ENCODE peak calls at places on chromosomes 12 and 14, in ten cellular contexts. U is WTC11; I is GM06990; Y is astrocyte of the spinal cord; L is GM10248; X is fibroblast of pulmonary artery; E is neural progenitor cell; K is epithelial cell of proximal tubule; V is CD8-positive, alpha-beta T cell; D is CD4-positive, alpha-beta T cell. W is an unnamed sample.

GRCh38 chr12:66636771-66637170 is 42.1 kb downstream of the GRIP1 start:
- DNase-seq in U (no peak), I (no peak), Y (no peak), L (no peak), X (no peak), E (peak), K (no peak), V (no peak), D (no peak), W (no peak)

GRCh38 chr14:27049611-27050172 is 451.9 kb upstream of the NOVA1 start:
- DNase-seq in U (no peak), I (no peak), Y (no peak), L (no peak), X (no peak), E (no peak), K (no peak), V (no peak), D (no peak), W (no peak)

GRCh38 chr12:68240079-68240478 is 13.3 kb downstream of the IL22 start:
- DNase-seq in U (no peak), I (no peak), Y (peak), L (no peak), X (peak), E (no peak), K (no peak), V (no peak), D (no peak), W (no peak)

GRCh38 chr12:26548227-26548626 is 284.8 kb downstream of the ITPR2 start:
- DNase-seq in U (no peak), I (no peak), Y (no peak), L (no peak), X (no peak), E (no peak), K (no peak), V (no peak), D (no peak), W (no peak)

GRCh38 chr14:28406181-28406580 is 360.4 kb upstream of the FOXG1 start:
- DNase-seq in U (no peak), I (no peak), Y (peak), L (no peak), X (peak), E (no peak), K (no peak), V (no peak), D (no peak), W (no peak)

GRCh38 chr14:48973136-48973535 is 613.0 kb downstream of the RPS29 start:
- DNase-seq in U (no peak), I (no peak), Y (peak), L (no peak), X (peak), E (no peak), K (no peak), V (no peak), D (no peak), W (no peak)

GRCh38 chr12:124653169-124653931 is 85.9 kb upstream of the NCOR2 start:
- DNase-seq in U (no peak), I (no peak), Y (no peak), L (no peak), X (no peak), E (no peak), K (no peak), V (no peak), D (no peak), W (no peak)

GRCh38 chr12:38528527-38528926 is 212.0 kb downstream of the ALG10B start:
- DNase-seq in U (no peak), I (no peak), Y (no peak), L (no peak), X (no peak), E (no peak), K (no peak), V (no peak), D (no peak), W (no peak)

GRCh38 chr12:113241191-113242017 is 20.1 kb downstream of the TPCN1 start:
- DNase-seq in U (no peak), I (no peak), Y (peak), L (no peak), X (peak), E (no peak), K (peak), V (no peak), D (no peak), W (no peak)

GRCh38 chr12:44015333-44015941 is 179.6 kb downstream of the TMEM117 start:
- DNase-seq in U (no peak), I (no peak), Y (peak), L (peak), X (peak), E (peak), K (peak), V (no peak), D (no peak), W (no peak)

GRCh38 chr14:88270781-88271180 is 52.3 kb downstream of the KCNK10 start:
- DNase-seq in U (peak), I (no peak), Y (no peak), L (no peak), X (no peak), E (no peak), K (no peak), V (no peak), D (no peak), W (no peak)

GRCh38 chr14:63435838-63436237 is 107.3 kb downstream of the PPP2R5E start:
- DNase-seq in U (no peak), I (no peak), Y (peak), L (no peak), X (peak), E (no peak), K (no peak), V (no peak), D (no peak), W (no peak)

GRCh38 chr14:35339761-35340406 is 47.7 kb downstream of the PSMA6 start:
- DNase-seq in U (no peak), I (no peak), Y (no peak), L (peak), X (no peak), E (no peak), K (no peak), V (no peak), D (no peak), W (peak)

GRCh38 chr12:18304609-18305008 is 43.3 kb downstream of the PIK3C2G start:
- DNase-seq in U (no peak), I (no peak), Y (no peak), L (no peak), X (no peak), E (no peak), K (no peak), V (no peak), D (no peak), W (no peak)

GRCh38 chr14:99120147-99121026 is 151.6 kb downstream of the BCL11B start:
- DNase-seq in U (no peak), I (no peak), Y (no peak), L (no peak), X (no peak), E (no peak), K (no peak), V (peak), D (no peak), W (no peak)

GRCh38 chr12:11446372-11446771 is 51.0 kb upstream of the PRB2 start:
- DNase-seq in U (no peak), I (no peak), Y (no peak), L (no peak), X (no peak), E (no peak), K (no peak), V (no peak), D (no peak), W (no peak)

DNA sequence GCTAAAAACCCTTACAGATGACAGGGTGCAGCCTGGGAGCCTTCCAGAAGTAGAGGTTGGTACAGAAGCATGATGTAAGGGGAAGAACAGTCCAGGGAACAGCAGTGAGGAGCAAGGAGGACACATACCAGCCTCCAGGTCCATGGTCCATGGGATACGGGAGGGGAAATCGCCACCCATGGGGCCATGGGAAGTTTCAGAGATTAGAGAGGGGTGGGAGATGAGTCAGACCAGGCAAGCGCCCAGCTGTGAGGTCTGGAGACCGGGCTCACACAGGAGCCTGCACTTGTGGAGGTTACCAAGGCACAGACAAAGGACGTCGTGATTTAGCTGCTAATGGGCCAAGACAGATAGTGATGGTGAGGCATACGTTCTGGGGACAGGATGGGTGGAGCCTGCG is 17.5 kb upstream of the LRP1-AS start:
- DNase-seq in U (no peak), I (no peak), Y (peak), L (no peak), X (peak), E (no peak), K (no peak), V (no peak), D (no peak), W (no peak)
- TF ChIP-seq CTCF in U (no peak), I (no peak), Y (no peak), L (no peak), X (no peak), E (no peak), K (no peak), V (no peak), D (no peak), W (no peak)

GRCh38 chr14:32908487-32909084 is 30.1 kb upstream of the NPAS3 start:
- DNase-seq in U (no peak), I (no peak), Y (no peak), L (no peak), X (no peak), E (no peak), K (no peak), V (no peak), D (no peak), W (no peak)

GRCh38 chr14:32913725-32914124 is 25.0 kb upstream of the NPAS3 start:
- DNase-seq in U (no peak), I (no peak), Y (peak), L (no peak), X (peak), E (no peak), K (no peak), V (no peak), D (no peak), W (no peak)
- TF ChIP-seq CTCF in U (no peak), I (no peak), Y (peak), L (no peak), X (peak), E (peak), K (peak), V (no peak), D (no peak), W (no peak)

GRCh38 chr12:110825530-110825929 is 21.3 kb upstream of the CCDC63 start:
- DNase-seq in U (no peak), I (no peak), Y (no peak), L (no peak), X (no peak), E (no peak), K (no peak), V (no peak), D (no peak), W (no peak)
- TF ChIP-seq CTCF in U (no peak), I (no peak), Y (no peak), L (no peak), X (no peak), E (no peak), K (no peak), V (no peak), D (no peak), W (no peak)

GRCh38 chr12:104680506-104680905 is 223.8 kb downstream of the CHST11 start:
- DNase-seq in U (no peak), I (no peak), Y (no peak), L (no peak), X (no peak), E (no peak), K (no peak), V (no peak), D (no peak), W (no peak)

GRCh38 chr12:104682790-104683279 is 226.1 kb downstream of the CHST11 start:
- DNase-seq in U (no peak), I (no peak), Y (no peak), L (peak), X (no peak), E (no peak), K (no peak), V (peak), D (peak), W (peak)

GRCh38 chr12:104677441-104678089 is 220.8 kb downstream of the CHST11 start:
- DNase-seq in U (no peak), I (no peak), Y (no peak), L (no peak), X (no peak), E (no peak), K (no peak), V (no peak), D (no peak), W (no peak)

GRCh38 chr12:104681012-104681690 is 224.4 kb downstream of the CHST11 start:
- DNase-seq in U (no peak), I (no peak), Y (no peak), L (no peak), X (no peak), E (no peak), K (no peak), V (no peak), D (no peak), W (no peak)

DNA sequence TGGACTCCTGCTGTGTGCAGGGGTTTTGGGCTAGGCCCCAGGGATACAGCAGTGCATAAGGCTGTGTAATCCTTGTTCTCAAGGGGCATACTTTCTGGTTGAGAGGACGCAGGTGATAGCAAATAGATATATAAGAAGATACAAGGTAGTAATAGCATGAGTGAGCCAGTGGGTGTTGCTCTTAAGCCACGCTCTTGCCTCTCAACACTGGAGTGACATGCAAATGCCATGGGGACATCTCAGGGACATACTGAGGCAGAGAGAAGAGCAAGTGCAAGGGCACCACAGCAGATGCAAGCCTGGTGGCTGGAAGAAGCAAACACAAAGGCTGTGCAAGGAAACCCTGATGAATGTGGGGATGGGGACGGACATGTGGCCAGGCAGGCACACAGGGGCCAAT is 223.3 kb downstream of the CHST11 start:
- DNase-seq in U (no peak), I (no peak), Y (peak), L (peak), X (no peak), E (peak), K (no peak), V (no peak), D (no peak), W (no peak)
- TF ChIP-seq CTCF in U (no peak), I (peak), Y (peak), L (peak), X (peak), E (peak), K (peak), V (peak), D (no peak), W (peak)

GRCh38 chr12:13455765-13456164 is 259.2 kb downstream of the EMP1 start:
- DNase-seq in U (no peak), I (no peak), Y (no peak), L (no peak), X (no peak), E (no peak), K (no peak), V (no peak), D (no peak), W (no peak)

GRCh38 chr12:13454991-13455696 is 258.6 kb downstream of the EMP1 start:
- DNase-seq in U (no peak), I (no peak), Y (no peak), L (no peak), X (no peak), E (no peak), K (no peak), V (no peak), D (no peak), W (no peak)

GRCh38 chr12:13450231-13451080 is 253.9 kb downstream of the EMP1 start:
- DNase-seq in U (no peak), I (no peak), Y (no peak), L (no peak), X (no peak), E (no peak), K (no peak), V (no peak), D (no peak), W (no peak)

GRCh38 chr12:13452955-13453570 is 256.5 kb downstream of the EMP1 start:
- DNase-seq in U (no peak), I (no peak), Y (no peak), L (no peak), X (no peak), E (no peak), K (no peak), V (no peak), D (no peak), W (no peak)
- TF ChIP-seq CTCF in U (no peak), I (no peak), Y (no peak), L (no peak), X (no peak), E (no peak), K (peak), V (no peak), D (no peak), W (no peak)

GRCh38 chr12:130661501-130662255 is 54.4 kb downstream of the RIMBP2 start:
- DNase-seq in U (no peak), I (no peak), Y (no peak), L (no peak), X (no peak), E (peak), K (no peak), V (no peak), D (no peak), W (no peak)
- TF ChIP-seq CTCF in U (no peak), I (no peak), Y (no peak), L (no peak), X (no peak), E (no peak), K (no peak), V (no peak), D (no peak), W (no peak)

GRCh38 chr12:102540856-102541385 is 60.6 kb upstream of the IGF1 start:
- DNase-seq in U (no peak), I (no peak), Y (no peak), L (no peak), X (no peak), E (no peak), K (no peak), V (no peak), D (no peak), W (no peak)

GRCh38 chr12:102542816-102543448 is 62.6 kb upstream of the IGF1 start:
- DNase-seq in U (no peak), I (no peak), Y (no peak), L (no peak), X (no peak), E (no peak), K (no peak), V (no peak), D (no peak), W (no peak)

GRCh38 chr12:102543931-102544485 is 63.6 kb upstream of the IGF1 start:
- DNase-seq in U (no peak), I (no peak), Y (no peak), L (no peak), X (no peak), E (no peak), K (no peak), V (no peak), D (no peak), W (no peak)

GRCh38 chr12:102539651-102540553 is 59.5 kb upstream of the IGF1 start:
- DNase-seq in U (no peak), I (no peak), Y (no peak), L (no peak), X (peak), E (peak), K (peak), V (no peak), D (no peak), W (no peak)

DNA sequence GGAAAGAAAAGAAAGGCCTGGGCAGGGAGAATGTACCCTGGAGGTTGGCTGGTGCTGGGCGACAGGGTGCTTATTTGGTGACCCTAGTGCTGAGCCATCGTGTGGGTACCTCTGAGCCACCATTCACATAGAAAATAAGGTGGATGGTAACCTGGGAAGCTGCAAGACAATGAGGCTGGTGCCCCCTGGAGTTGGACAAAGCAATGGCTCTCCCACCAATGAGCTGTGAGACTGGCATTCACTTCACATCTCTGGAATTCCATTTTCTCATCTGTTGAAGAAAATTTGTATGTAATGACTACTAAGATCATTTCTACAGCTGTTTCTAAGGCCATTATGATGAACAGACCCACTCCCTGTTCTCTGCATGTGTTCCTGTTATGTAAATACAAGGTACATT is 63.1 kb upstream of the IGF1 start:
- DNase-seq in U (no peak), I (no peak), Y (no peak), L (no peak), X (no peak), E (no peak), K (no peak), V (no peak), D (no peak), W (no peak)
- TF ChIP-seq CTCF in U (no peak), I (peak), Y (no peak), L (no peak), X (no peak), E (peak), K (peak), V (no peak), D (no peak), W (peak)

DNA sequence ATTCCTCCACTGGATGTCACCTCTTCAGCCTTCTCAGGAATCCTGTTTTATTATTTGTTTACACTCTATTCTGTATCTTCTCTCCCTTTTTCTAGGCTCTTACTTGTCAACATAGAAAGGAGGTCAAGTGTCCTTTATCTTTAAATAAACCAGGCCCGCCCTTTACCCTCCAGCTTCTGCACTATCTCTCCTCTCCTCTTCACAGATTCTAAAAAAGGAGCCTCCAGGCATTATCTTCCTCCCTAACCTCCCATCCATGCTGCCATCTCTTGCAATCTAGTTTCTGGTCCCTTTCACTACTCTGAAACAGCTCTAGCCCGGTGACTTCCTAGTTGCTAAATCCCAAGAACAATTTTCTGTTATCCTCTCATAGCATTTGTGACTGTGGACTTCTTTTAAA is 24.1 kb upstream of the ARID2 start:
- DNase-seq in U (no peak), I (no peak), Y (no peak), L (no peak), X (no peak), E (no peak), K (no peak), V (no peak), D (no peak), W (no peak)
- TF ChIP-seq CTCF in U (no peak), I (no peak), Y (no peak), L (no peak), X (no peak), E (no peak), K (no peak), V (no peak), D (no peak), W (no peak)

GRCh38 chr12:39824505-39825198 is 205.0 kb upstream of the ABCD2 start:
- DNase-seq in U (no peak), I (no peak), Y (no peak), L (no peak), X (peak), E (no peak), K (no peak), V (no peak), D (no peak), W (no peak)
- TF ChIP-seq CTCF in U (no peak), I (no peak), Y (no peak), L (no peak), X (no peak), E (no peak), K (peak), V (no peak), D (no peak), W (no peak)

DNA sequence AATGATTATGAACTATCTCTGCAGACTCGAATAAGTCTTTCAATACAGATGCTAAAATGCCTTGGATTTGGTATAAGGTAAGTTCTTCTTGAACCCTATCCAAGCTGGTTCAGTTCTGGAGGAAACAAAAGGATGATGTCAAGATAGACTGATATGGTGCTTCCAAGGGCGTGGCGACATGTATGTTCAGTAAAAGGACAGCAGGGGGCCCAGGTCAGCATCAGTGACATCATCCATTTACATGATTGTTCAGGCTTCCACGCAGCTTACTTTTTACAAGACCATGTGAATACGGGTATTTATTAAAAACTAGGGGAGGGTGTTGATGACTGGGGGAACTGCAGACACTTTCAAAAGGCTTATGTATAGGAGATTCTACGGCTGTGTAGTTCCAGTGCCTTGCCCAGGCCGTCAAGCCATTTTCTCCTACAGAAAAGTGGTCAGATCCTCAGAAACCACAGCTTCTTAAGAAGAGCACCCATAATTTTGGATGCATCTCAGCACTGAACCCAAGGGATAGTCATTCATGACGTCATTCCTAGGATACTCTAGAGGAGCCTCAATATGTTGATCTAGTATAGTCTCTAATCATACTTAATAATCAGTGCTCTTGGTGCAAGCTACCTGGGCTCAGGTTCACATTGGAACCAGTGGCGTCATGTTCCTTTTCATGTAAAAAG is 527.7 kb downstream of the FUT8 start:
- DNase-seq in U (no peak), I (no peak), Y (no peak), L (peak), X (no peak), E (peak), K (no peak), V (no peak), D (no peak), W (no peak)
- TF ChIP-seq CTCF in U (no peak), I (peak), Y (no peak), L (no peak), X (peak), E (peak), K (peak), V (no peak), D (no peak), W (no peak)